ENCODE peak calls at places on chromosomes 6 and 20, in eight cellular contexts. One of them, this sample, is unnamed.
A peak's percentile ranks its signal among the peaks of the same experiment; 100 is the strongest.

GRCh38 chr20:18001131-18001921 is 32.5 kb downstream of the MGME1 start:
- DNase-seq in neural progenitor cell: no peak
- DNase-seq in stomach: peak; percentile 75
- DNase-seq in PC-9: peak; percentile 81
- DNase-seq in cardiac muscle cell: peak; percentile 95
- DNase-seq in GM23338: no peak
- DNase-seq in H9: no peak
- DNase-seq in MM.1S: no peak
- DNase-seq in this sample: peak; percentile 70

GRCh38 chr6:15656145-15656544 is 6.7 kb downstream of the DTNBP1 start:
- DNase-seq in GM23338: no peak
- DNase-seq in H9: no peak
- DNase-seq in stomach: no peak
- DNase-seq in PC-9: no peak
- DNase-seq in MM.1S: no peak
- DNase-seq in neural progenitor cell: no peak
- DNase-seq in cardiac muscle cell: no peak
- DNase-seq in this sample: no peak

GRCh38 chr6:20866940-20867630 is 332.8 kb downstream of the CDKAL1 start:
- DNase-seq in PC-9: no peak
- DNase-seq in cardiac muscle cell: no peak
- DNase-seq in GM23338: no peak
- DNase-seq in H9: no peak
- DNase-seq in stomach: no peak
- DNase-seq in neural progenitor cell: peak; percentile 4
- DNase-seq in MM.1S: no peak
- DNase-seq in this sample: no peak

GRCh38 chr6:162907876-162908481 is 180.2 kb downstream of the PACRG start:
- DNase-seq in GM23338: peak; percentile 66
- DNase-seq in PC-9: peak; percentile 37
- DNase-seq in stomach: no peak
- DNase-seq in H9: no peak
- DNase-seq in neural progenitor cell: peak; percentile 33
- DNase-seq in cardiac muscle cell: peak; percentile 63
- DNase-seq in MM.1S: peak; percentile 42
- DNase-seq in this sample: no peak

GRCh38 chr20:45061244-45061643 is 39.7 kb downstream of the KCNS1 start:
- DNase-seq in cardiac muscle cell: peak; percentile 86
- DNase-seq in stomach: no peak
- DNase-seq in neural progenitor cell: no peak
- DNase-seq in GM23338: no peak
- DNase-seq in H9: no peak
- DNase-seq in PC-9: peak; percentile 92
- DNase-seq in MM.1S: no peak
- DNase-seq in this sample: no peak

GRCh38 chr6:108501559-108501958 is 59.2 kb upstream of the FOXO3 start:
- DNase-seq in MM.1S: no peak
- DNase-seq in H9: no peak
- DNase-seq in neural progenitor cell: no peak
- DNase-seq in cardiac muscle cell: peak; percentile 36
- DNase-seq in GM23338: no peak
- DNase-seq in PC-9: peak; percentile 54
- DNase-seq in stomach: no peak
- DNase-seq in this sample: no peak

GRCh38 chr20:51385941-51386530 is 156.5 kb downstream of the NFATC2 start:
- DNase-seq in neural progenitor cell: peak; percentile 66
- DNase-seq in stomach: no peak
- DNase-seq in PC-9: no peak
- DNase-seq in GM23338: peak; percentile 76
- DNase-seq in cardiac muscle cell: peak; percentile 62
- DNase-seq in MM.1S: no peak
- DNase-seq in H9: peak; percentile 71
- DNase-seq in this sample: peak; percentile 84

GRCh38 chr6:170444056-170444505 is 109.0 kb downstream of the PSMB1 start:
- DNase-seq in stomach: no peak
- DNase-seq in GM23338: no peak
- DNase-seq in PC-9: no peak
- DNase-seq in neural progenitor cell: no peak
- DNase-seq in cardiac muscle cell: no peak
- DNase-seq in H9: peak; percentile 16
- DNase-seq in MM.1S: peak; percentile 60
- DNase-seq in this sample: peak; percentile 41

GRCh38 chr6:24847402-24847801 is 48.7 kb upstream of the ARMH2 start:
- DNase-seq in cardiac muscle cell: no peak
- DNase-seq in H9: no peak
- DNase-seq in GM23338: no peak
- DNase-seq in neural progenitor cell: no peak
- DNase-seq in PC-9: no peak
- DNase-seq in stomach: no peak
- DNase-seq in MM.1S: no peak
- DNase-seq in this sample: no peak

GRCh38 chr6:29510202-29510601 is 22.4 kb upstream of the MAS1L start:
- DNase-seq in cardiac muscle cell: no peak
- DNase-seq in GM23338: peak; percentile 23
- DNase-seq in MM.1S: no peak
- DNase-seq in H9: peak; percentile 24
- DNase-seq in neural progenitor cell: peak; percentile 48
- DNase-seq in stomach: no peak
- DNase-seq in PC-9: no peak
- DNase-seq in this sample: peak; percentile 41

GRCh38 chr20:40868568-40869223 is 159.9 kb upstream of the TOP1 start:
- DNase-seq in stomach: no peak
- DNase-seq in GM23338: no peak
- DNase-seq in PC-9: no peak
- DNase-seq in cardiac muscle cell: peak; percentile 90
- DNase-seq in H9: no peak
- DNase-seq in MM.1S: no peak
- DNase-seq in neural progenitor cell: no peak
- DNase-seq in this sample: no peak

GRCh38 chr20:16415079-16415478 is 158.2 kb downstream of the KIF16B start:
- DNase-seq in neural progenitor cell: no peak
- DNase-seq in cardiac muscle cell: peak; percentile 38
- DNase-seq in PC-9: no peak
- DNase-seq in MM.1S: no peak
- DNase-seq in H9: no peak
- DNase-seq in stomach: no peak
- DNase-seq in GM23338: no peak
- DNase-seq in this sample: no peak

GRCh38 chr20:48795058-48795457 is 32.7 kb downstream of the PREX1 start:
- DNase-seq in neural progenitor cell: no peak
- DNase-seq in cardiac muscle cell: no peak
- DNase-seq in PC-9: no peak
- DNase-seq in GM23338: no peak
- DNase-seq in H9: no peak
- DNase-seq in MM.1S: no peak
- DNase-seq in stomach: no peak
- DNase-seq in this sample: no peak

GRCh38 chr6:10424005-10424404 is 9.1 kb upstream of the TFAP2A start:
- DNase-seq in H9: no peak
- DNase-seq in stomach: no peak
- DNase-seq in GM23338: peak; percentile 68
- DNase-seq in neural progenitor cell: no peak
- DNase-seq in cardiac muscle cell: no peak
- DNase-seq in MM.1S: no peak
- DNase-seq in PC-9: no peak
- DNase-seq in this sample: peak; percentile 82

GRCh38 chr6:113734886-113735481 is 122.2 kb upstream of the MARCKS start:
- DNase-seq in MM.1S: no peak
- DNase-seq in stomach: no peak
- DNase-seq in PC-9: peak; percentile 49
- DNase-seq in cardiac muscle cell: peak; percentile 47
- DNase-seq in H9: no peak
- DNase-seq in neural progenitor cell: no peak
- DNase-seq in GM23338: no peak
- DNase-seq in this sample: no peak

GRCh38 chr6:13733178-13733851 is 21.7 kb upstream of the RANBP9 start:
- DNase-seq in cardiac muscle cell: peak; percentile 95
- DNase-seq in GM23338: no peak
- DNase-seq in H9: no peak
- DNase-seq in PC-9: no peak
- DNase-seq in stomach: peak; percentile 44
- DNase-seq in neural progenitor cell: no peak
- DNase-seq in MM.1S: no peak
- DNase-seq in this sample: no peak

GRCh38 chr6:30781697-30782424 is 37.5 kb upstream of the IER3 start:
- DNase-seq in H9: no peak
- DNase-seq in PC-9: peak; percentile 91
- DNase-seq in stomach: peak; percentile 97
- DNase-seq in neural progenitor cell: no peak
- DNase-seq in GM23338: no peak
- DNase-seq in cardiac muscle cell: peak; percentile 99
- DNase-seq in MM.1S: no peak
- DNase-seq in this sample: no peak

GRCh38 chr20:2631228-2631627 is 21.2 kb upstream of the NOP56 start:
- DNase-seq in stomach: no peak
- DNase-seq in GM23338: peak; percentile 8
- DNase-seq in cardiac muscle cell: peak; percentile 13
- DNase-seq in H9: no peak
- DNase-seq in PC-9: no peak
- DNase-seq in neural progenitor cell: no peak
- DNase-seq in MM.1S: no peak
- DNase-seq in this sample: no peak

GRCh38 chr6:150598401-150598800 is 1.3 kb upstream of the PLEKHG1 start:
- DNase-seq in cardiac muscle cell: no peak
- DNase-seq in neural progenitor cell: no peak
- DNase-seq in PC-9: no peak
- DNase-seq in stomach: no peak
- DNase-seq in GM23338: no peak
- DNase-seq in MM.1S: peak; percentile 16
- DNase-seq in H9: no peak
- DNase-seq in this sample: no peak

DNA sequence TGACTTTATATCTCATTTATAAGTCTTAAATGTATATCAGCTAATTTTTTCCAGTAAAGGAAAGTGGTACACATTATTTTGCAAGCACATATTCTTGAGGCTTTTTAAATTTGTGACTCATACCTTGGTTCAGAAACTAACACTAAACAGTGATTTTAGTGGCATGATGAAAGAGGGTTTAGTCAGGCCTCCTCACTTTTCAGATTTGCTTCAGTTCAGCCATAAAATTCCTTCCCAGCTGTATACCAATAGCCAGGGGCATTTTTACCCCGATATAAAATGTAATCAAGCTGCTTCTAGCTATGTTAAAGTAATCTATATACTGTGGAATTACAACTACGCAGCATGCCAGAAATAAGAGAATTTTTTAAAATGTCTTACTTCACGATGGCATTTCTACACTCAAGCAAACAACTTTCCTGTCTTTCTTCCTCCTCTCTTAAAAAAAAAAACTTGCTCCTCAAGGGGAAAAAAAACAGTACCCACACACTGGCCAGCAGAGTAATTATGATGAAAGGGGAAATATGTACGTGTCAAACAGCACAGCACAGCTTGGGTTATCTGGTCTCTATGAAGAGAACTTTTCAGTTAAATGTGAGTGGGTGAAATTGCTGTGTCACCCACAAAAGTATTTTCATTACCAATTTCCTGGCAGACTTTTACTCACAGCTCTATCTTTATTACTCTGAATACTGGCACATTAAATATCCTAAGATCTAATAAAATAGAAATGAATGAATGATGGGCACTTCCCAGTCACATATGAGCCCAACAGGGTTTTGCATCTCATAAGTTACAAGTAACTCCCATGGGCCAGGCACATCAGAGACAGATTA is 244.8 kb upstream of the TENT5A start:
- DNase-seq in MM.1S: no peak
- DNase-seq in GM23338: no peak
- DNase-seq in H9: no peak
- DNase-seq in neural progenitor cell: no peak
- DNase-seq in stomach: no peak
- DNase-seq in cardiac muscle cell: peak; percentile 84
- DNase-seq in PC-9: peak; percentile 71
- DNase-seq in this sample: no peak
- H3K27ac ChIP-seq in MM.1S: no peak overlapping the region
- H3K27ac ChIP-seq in GM23338: no peak overlapping the region
- H3K27ac ChIP-seq in H9: no peak overlapping the region
- H3K27ac ChIP-seq in neural progenitor cell: no peak overlapping the region
- H3K27ac ChIP-seq in stomach: no peak overlapping the region
- H3K27ac ChIP-seq in cardiac muscle cell: no peak overlapping the region
- H3K27ac ChIP-seq in PC-9: peak overlapping the region; percentile 89
- H3K27ac ChIP-seq in this sample: no peak overlapping the region

GRCh38 chr6:122770835-122771601 is 8.5 kb upstream of the FABP7 start:
- DNase-seq in cardiac muscle cell: no peak
- DNase-seq in neural progenitor cell: peak; percentile 34
- DNase-seq in MM.1S: no peak
- DNase-seq in H9: no peak
- DNase-seq in PC-9: peak; percentile 49
- DNase-seq in stomach: no peak
- DNase-seq in GM23338: peak; percentile 58
- DNase-seq in this sample: peak; percentile 77
- TF ChIP-seq CTCF in cardiac muscle cell: no peak
- TF ChIP-seq CTCF in neural progenitor cell: peak; percentile 45
- TF ChIP-seq CTCF in MM.1S: no peak
- TF ChIP-seq CTCF in H9: peak; percentile 51
- TF ChIP-seq CTCF in PC-9: peak; percentile 19
- TF ChIP-seq CTCF in stomach: no peak
- TF ChIP-seq CTCF in GM23338: peak; percentile 53
- TF ChIP-seq CTCF in this sample: peak; percentile 69

GRCh38 chr20:32577657-32578056 is 7.5 kb downstream of the NOL4L start:
- DNase-seq in GM23338: no peak
- DNase-seq in PC-9: no peak
- DNase-seq in cardiac muscle cell: peak; percentile 63
- DNase-seq in H9: no peak
- DNase-seq in MM.1S: no peak
- DNase-seq in stomach: no peak
- DNase-seq in neural progenitor cell: no peak
- DNase-seq in this sample: no peak
- H3K27ac ChIP-seq in GM23338: no peak overlapping the region
- H3K27ac ChIP-seq in PC-9: no peak overlapping the region
- H3K27ac ChIP-seq in cardiac muscle cell: no peak overlapping the region
- H3K27ac ChIP-seq in H9: no peak overlapping the region
- H3K27ac ChIP-seq in MM.1S: no peak overlapping the region
- H3K27ac ChIP-seq in stomach: no peak overlapping the region
- H3K27ac ChIP-seq in neural progenitor cell: no peak overlapping the region
- H3K27ac ChIP-seq in this sample: no peak overlapping the region

DNA sequence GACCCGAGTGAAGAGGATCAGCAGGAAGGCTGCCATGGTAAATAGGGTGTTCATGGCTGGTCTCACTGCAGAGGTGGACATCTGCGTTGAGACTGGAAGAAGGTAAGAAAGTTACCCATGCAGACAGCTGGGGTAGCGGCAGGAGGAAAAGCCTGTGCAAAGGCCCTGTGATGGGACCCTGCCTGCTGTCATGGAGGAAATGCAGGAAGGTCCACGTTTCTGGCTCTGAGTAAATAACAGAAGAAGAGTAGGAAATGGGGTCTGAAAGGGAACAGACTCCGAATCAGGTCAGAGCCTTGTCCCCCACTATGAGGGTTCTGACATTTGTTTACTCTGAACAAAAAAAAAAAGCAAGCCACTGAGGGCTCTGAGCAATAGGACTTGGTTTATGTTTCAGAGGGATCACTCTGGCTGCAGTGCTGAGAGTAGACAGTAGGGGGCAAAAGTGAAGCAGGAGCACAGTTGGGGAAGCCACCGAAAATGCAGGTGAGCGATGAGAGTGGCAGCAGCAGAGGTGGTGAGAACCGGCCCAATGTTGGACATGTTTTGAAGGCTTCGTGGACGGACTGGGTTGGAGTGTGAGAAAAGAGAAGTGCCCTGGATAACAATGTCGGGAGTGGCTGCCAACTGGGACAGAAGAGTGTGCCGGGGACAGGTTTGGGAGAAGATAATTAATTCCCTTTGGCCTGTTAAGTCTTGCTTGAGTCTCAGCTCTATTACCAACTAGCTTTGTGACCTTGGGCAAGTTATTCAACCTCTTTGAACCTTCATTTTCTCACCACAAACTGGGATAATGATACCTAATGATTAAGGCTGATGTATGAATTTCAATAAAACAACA is 57.9 kb upstream of the MAP7 start:
- DNase-seq in cardiac muscle cell: peak; percentile 67
- DNase-seq in GM23338: peak; percentile 90
- DNase-seq in H9: peak; percentile 87
- DNase-seq in neural progenitor cell: peak; percentile 71
- DNase-seq in stomach: peak; percentile 83
- DNase-seq in PC-9: peak; percentile 61
- DNase-seq in MM.1S: peak; percentile 62
- DNase-seq in this sample: peak; percentile 97
- TF ChIP-seq CTCF in cardiac muscle cell: peak; percentile 91
- TF ChIP-seq CTCF in GM23338: peak; percentile 92
- TF ChIP-seq CTCF in H9: peak; percentile 80
- TF ChIP-seq CTCF in neural progenitor cell: peak; percentile 79
- TF ChIP-seq CTCF in stomach: no peak
- TF ChIP-seq CTCF in PC-9: peak; percentile 87
- TF ChIP-seq CTCF in MM.1S: peak; percentile 91
- TF ChIP-seq CTCF in this sample: peak; percentile 82